ENCODE peak calls at places on chromosomes 16 and 17, in four cellular contexts. One of them, this sample, is unnamed.

GRCh38 chr17:50212121-50212843 is 10.9 kb upstream of the COL1A1 start:
- DNase-seq in K562: peak; percentile 74
- DNase-seq in H1: no peak
- DNase-seq in SK-N-SH: peak; percentile 25
- DNase-seq in this sample: no peak

GRCh38 chr17:61366076-61366714 is 33.4 kb upstream of the TBX2 start:
- DNase-seq in K562: no peak
- DNase-seq in SK-N-SH: no peak
- DNase-seq in H1: no peak
- DNase-seq in this sample: no peak

GRCh38 chr17:48240562-48241130 is 133.1 kb downstream of the SNX11 start:
- DNase-seq in K562: no peak
- DNase-seq in H1: no peak
- DNase-seq in SK-N-SH: no peak
- DNase-seq in this sample: no peak

GRCh38 chr16:85239239-85239638 is 127.0 kb upstream of the CIBAR2 start:
- DNase-seq in SK-N-SH: no peak
- DNase-seq in K562: no peak
- DNase-seq in H1: no peak
- DNase-seq in this sample: no peak

GRCh38 chr16:28981517-28981916 is 3.3 kb upstream of the LAT start:
- DNase-seq in H1: no peak
- DNase-seq in K562: peak; percentile 84
- DNase-seq in SK-N-SH: peak; percentile 72
- DNase-seq in this sample: peak; percentile 80

GRCh38 chr17:74584714-74585113 is 7.4 kb downstream of the CD300LD start:
- DNase-seq in H1: no peak
- DNase-seq in K562: no peak
- DNase-seq in SK-N-SH: no peak
- DNase-seq in this sample: no peak

GRCh38 chr17:32912218-32912897 is 15.6 kb upstream of the TMEM98 start:
- DNase-seq in H1: no peak
- DNase-seq in SK-N-SH: no peak
- DNase-seq in K562: peak; percentile 83
- DNase-seq in this sample: peak; percentile 22

GRCh38 chr17:8147141-8147804 is 4.9 kb downstream of the PER1 start:
- DNase-seq in H1: no peak
- DNase-seq in SK-N-SH: no peak
- DNase-seq in K562: no peak
- DNase-seq in this sample: no peak

GRCh38 chr16:88510091-88510719 is 57.1 kb downstream of the ZFPM1 start:
- DNase-seq in SK-N-SH: peak; percentile 71
- DNase-seq in H1: no peak
- DNase-seq in K562: no peak
- DNase-seq in this sample: no peak

DNA sequence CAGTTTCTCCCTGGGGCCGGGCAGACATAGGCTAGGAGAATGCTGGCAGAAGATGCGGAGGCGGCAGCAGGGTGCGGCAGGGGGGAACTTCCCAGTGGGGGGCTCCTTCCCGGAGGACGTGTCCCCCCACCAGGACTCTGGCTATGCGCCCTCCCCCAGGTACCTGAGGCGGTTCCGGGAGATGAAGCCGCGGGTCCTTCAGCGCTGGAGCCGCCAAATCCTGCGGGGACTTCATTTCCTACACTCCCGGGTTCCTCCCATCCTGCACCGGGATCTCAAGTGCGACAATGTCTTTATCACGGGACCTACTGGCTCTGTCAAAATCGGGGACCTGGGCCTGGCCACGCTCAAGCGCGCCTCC is 3.3 kb downstream of the WNK4 start:
- DNase-seq in SK-N-SH: no peak
- DNase-seq in H1: no peak
- DNase-seq in K562: no peak
- DNase-seq in this sample: no peak
- TF ChIP-seq TEAD4 in SK-N-SH: no peak
- TF ChIP-seq TEAD4 in H1: no peak
- TF ChIP-seq TEAD4 in K562: no peak
- TF ChIP-seq TEAD4 in this sample: no peak

DNA sequence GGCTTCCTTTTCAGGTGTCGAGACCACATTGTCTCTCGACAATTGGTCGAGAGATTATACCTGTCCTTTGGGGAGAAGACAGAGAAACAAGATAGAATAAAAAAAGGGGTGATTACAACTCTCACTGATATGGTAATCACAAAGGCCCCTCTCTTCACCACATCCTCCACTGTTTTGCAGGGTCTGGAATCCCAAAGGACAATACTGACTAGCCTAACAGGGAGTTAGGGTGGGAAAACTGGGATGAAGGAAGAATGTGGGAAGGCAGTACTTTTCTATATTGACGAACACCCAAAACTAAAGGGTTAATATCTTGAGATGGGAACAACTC is 6.1 kb downstream of the ABCA5 start:
- DNase-seq in H1: no peak
- DNase-seq in K562: no peak
- DNase-seq in SK-N-SH: no peak
- DNase-seq in this sample: no peak
- TF ChIP-seq MAX in H1: no peak
- TF ChIP-seq MAX in K562: no peak
- TF ChIP-seq MAX in SK-N-SH: no peak
- TF ChIP-seq MAX in this sample: no peak

DNA sequence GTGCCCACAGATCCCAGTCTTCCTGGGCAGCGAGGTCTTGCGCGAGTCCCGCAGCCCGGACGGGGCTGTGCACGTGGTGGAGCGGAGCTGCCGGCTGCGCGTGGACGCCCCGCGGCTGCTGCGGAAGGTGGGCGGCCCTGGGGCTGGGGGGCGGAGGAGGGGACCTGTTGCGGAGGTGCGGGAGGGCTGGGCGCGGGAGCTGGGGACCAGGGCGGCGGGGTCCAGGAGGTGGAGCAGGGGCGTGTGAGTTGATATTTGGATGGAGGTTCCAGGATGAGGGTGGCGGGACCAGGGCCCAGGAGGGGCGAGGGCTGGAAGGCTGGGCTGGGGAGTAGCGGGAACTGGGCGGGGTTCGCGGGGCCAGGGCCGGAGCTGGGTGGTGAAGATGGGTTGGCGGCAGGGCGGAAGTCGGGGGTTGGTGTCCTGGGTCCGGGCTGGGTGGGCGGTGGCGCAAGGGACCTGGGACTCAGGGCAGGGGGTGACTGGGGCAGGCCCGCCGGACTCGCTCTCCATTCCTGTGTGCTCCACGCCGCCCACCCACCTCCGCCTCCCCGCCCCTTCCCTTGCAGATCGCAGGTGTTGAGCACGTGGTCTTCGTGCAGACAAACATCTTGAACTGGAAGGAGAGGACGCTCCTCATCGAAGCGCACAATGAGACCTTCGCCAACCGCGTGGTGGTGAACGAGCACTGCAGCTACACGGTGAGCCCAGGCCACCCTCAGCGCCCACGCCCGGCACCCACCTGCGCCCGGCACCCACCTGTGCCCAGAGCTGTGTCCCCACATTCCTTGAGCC is 29.6 kb downstream of the SEC14L5 start:
- DNase-seq in K562: peak; percentile 43
- DNase-seq in SK-N-SH: peak; percentile 73
- DNase-seq in H1: no peak
- DNase-seq in this sample: peak; percentile 53
- TF ChIP-seq TEAD4 in K562: no peak
- TF ChIP-seq TEAD4 in SK-N-SH: no peak
- TF ChIP-seq TEAD4 in H1: peak; percentile 21
- TF ChIP-seq TEAD4 in this sample: no peak

GRCh38 chr17:78716814-78717393 is 65.2 kb downstream of the CYTH1 start:
- DNase-seq in SK-N-SH: peak; percentile 82
- DNase-seq in K562: no peak
- DNase-seq in H1: no peak
- DNase-seq in this sample: no peak
- TF ChIP-seq MAX in SK-N-SH: peak; percentile 100
- TF ChIP-seq MAX in K562: no peak
- TF ChIP-seq MAX in H1: peak; percentile 93
- TF ChIP-seq MAX in this sample: no peak

This sample was measured in WTC11.